ENCODE peak calls at places on chromosome 6, in nine cellular contexts. One of them, this sample, is unnamed.

GRCh38 chr6:170222498-170223471 is 68.1 kb downstream of the DLL1 start:
- DNase-seq in RPMI7951: peak; percentile 54
- DNase-seq in caudate nucleus: no peak
- DNase-seq in A673: no peak
- DNase-seq in cerebellum: peak; percentile 27
- DNase-seq in activated T-cell treated with anti-CD3 and anti-CD28 coated beads for 1 hour: no peak
- DNase-seq in stimulated activated CD4-positive, alpha-beta T cell treated with anti-CD3 and anti-CD28 coated beads, Interleukin-15, amount 100 ng/mL, for 24 hours: peak; percentile 10
- DNase-seq in activated CD4-positive, alpha-beta T cell treated with anti-CD3 and anti-CD28 coated beads, Interleukin-2, amount 50 U/mL, for 48 hours: no peak
- DNase-seq in COR-L47: peak; percentile 74
- DNase-seq in this sample: no peak

GRCh38 chr6:32854376-32855178 is 585 bp downstream of the PSMB9 start:
- DNase-seq in cerebellum: peak; percentile 23
- DNase-seq in A673: no peak
- DNase-seq in COR-L47: no peak
- DNase-seq in RPMI7951: peak; percentile 63
- DNase-seq in activated T-cell treated with anti-CD3 and anti-CD28 coated beads for 1 hour: peak; percentile 41
- DNase-seq in stimulated activated CD4-positive, alpha-beta T cell treated with anti-CD3 and anti-CD28 coated beads, Interleukin-15, amount 100 ng/mL, for 24 hours: peak; percentile 73
- DNase-seq in activated CD4-positive, alpha-beta T cell treated with anti-CD3 and anti-CD28 coated beads, Interleukin-2, amount 50 U/mL, for 48 hours: peak; percentile 59
- DNase-seq in caudate nucleus: no peak
- DNase-seq in this sample: peak; percentile 45

GRCh38 chr6:80132942-80133517 is 26.6 kb downstream of the BCKDHB start:
- DNase-seq in stimulated activated CD4-positive, alpha-beta T cell treated with anti-CD3 and anti-CD28 coated beads, Interleukin-15, amount 100 ng/mL, for 24 hours: peak; percentile 18
- DNase-seq in activated T-cell treated with anti-CD3 and anti-CD28 coated beads for 1 hour: peak; percentile 11
- DNase-seq in caudate nucleus: peak; percentile 75
- DNase-seq in COR-L47: peak; percentile 78
- DNase-seq in activated CD4-positive, alpha-beta T cell treated with anti-CD3 and anti-CD28 coated beads, Interleukin-2, amount 50 U/mL, for 48 hours: peak; percentile 15
- DNase-seq in A673: peak; percentile 87
- DNase-seq in cerebellum: peak; percentile 48
- DNase-seq in RPMI7951: peak; percentile 45
- DNase-seq in this sample: no peak

GRCh38 chr6:89471287-89471867 is 38.4 kb downstream of the ANKRD6 start:
- DNase-seq in caudate nucleus: no peak
- DNase-seq in RPMI7951: no peak
- DNase-seq in stimulated activated CD4-positive, alpha-beta T cell treated with anti-CD3 and anti-CD28 coated beads, Interleukin-15, amount 100 ng/mL, for 24 hours: no peak
- DNase-seq in cerebellum: no peak
- DNase-seq in activated CD4-positive, alpha-beta T cell treated with anti-CD3 and anti-CD28 coated beads, Interleukin-2, amount 50 U/mL, for 48 hours: no peak
- DNase-seq in COR-L47: no peak
- DNase-seq in A673: no peak
- DNase-seq in activated T-cell treated with anti-CD3 and anti-CD28 coated beads for 1 hour: no peak
- DNase-seq in this sample: no peak

GRCh38 chr6:151561238-151561637 is 67.4 kb downstream of the CCDC170 start:
- DNase-seq in COR-L47: no peak
- DNase-seq in RPMI7951: no peak
- DNase-seq in activated CD4-positive, alpha-beta T cell treated with anti-CD3 and anti-CD28 coated beads, Interleukin-2, amount 50 U/mL, for 48 hours: no peak
- DNase-seq in caudate nucleus: no peak
- DNase-seq in stimulated activated CD4-positive, alpha-beta T cell treated with anti-CD3 and anti-CD28 coated beads, Interleukin-15, amount 100 ng/mL, for 24 hours: no peak
- DNase-seq in A673: no peak
- DNase-seq in cerebellum: no peak
- DNase-seq in activated T-cell treated with anti-CD3 and anti-CD28 coated beads for 1 hour: no peak
- DNase-seq in this sample: no peak

GRCh38 chr6:7042654-7043545 is 64.9 kb upstream of the RREB1 start:
- DNase-seq in caudate nucleus: no peak
- DNase-seq in RPMI7951: no peak
- DNase-seq in A673: no peak
- DNase-seq in activated T-cell treated with anti-CD3 and anti-CD28 coated beads for 1 hour: no peak
- DNase-seq in COR-L47: no peak
- DNase-seq in cerebellum: no peak
- DNase-seq in stimulated activated CD4-positive, alpha-beta T cell treated with anti-CD3 and anti-CD28 coated beads, Interleukin-15, amount 100 ng/mL, for 24 hours: no peak
- DNase-seq in activated CD4-positive, alpha-beta T cell treated with anti-CD3 and anti-CD28 coated beads, Interleukin-2, amount 50 U/mL, for 48 hours: no peak
- DNase-seq in this sample: no peak

GRCh38 chr6:34423254-34423653 is 2.6 kb downstream of the RPS10 start:
- DNase-seq in cerebellum: no peak
- DNase-seq in COR-L47: no peak
- DNase-seq in RPMI7951: no peak
- DNase-seq in activated T-cell treated with anti-CD3 and anti-CD28 coated beads for 1 hour: no peak
- DNase-seq in caudate nucleus: no peak
- DNase-seq in activated CD4-positive, alpha-beta T cell treated with anti-CD3 and anti-CD28 coated beads, Interleukin-2, amount 50 U/mL, for 48 hours: no peak
- DNase-seq in stimulated activated CD4-positive, alpha-beta T cell treated with anti-CD3 and anti-CD28 coated beads, Interleukin-15, amount 100 ng/mL, for 24 hours: no peak
- DNase-seq in A673: peak; percentile 24
- DNase-seq in this sample: no peak

GRCh38 chr6:157227202-157228166 is 95.8 kb downstream of the TMEM242 start:
- DNase-seq in caudate nucleus: no peak
- DNase-seq in A673: peak; percentile 43
- DNase-seq in COR-L47: peak; percentile 12
- DNase-seq in stimulated activated CD4-positive, alpha-beta T cell treated with anti-CD3 and anti-CD28 coated beads, Interleukin-15, amount 100 ng/mL, for 24 hours: no peak
- DNase-seq in activated CD4-positive, alpha-beta T cell treated with anti-CD3 and anti-CD28 coated beads, Interleukin-2, amount 50 U/mL, for 48 hours: no peak
- DNase-seq in cerebellum: no peak
- DNase-seq in RPMI7951: no peak
- DNase-seq in activated T-cell treated with anti-CD3 and anti-CD28 coated beads for 1 hour: no peak
- DNase-seq in this sample: no peak

GRCh38 chr6:100906325-100906724 is 25.2 kb upstream of the ASCC3 start:
- DNase-seq in cerebellum: no peak
- DNase-seq in activated T-cell treated with anti-CD3 and anti-CD28 coated beads for 1 hour: no peak
- DNase-seq in activated CD4-positive, alpha-beta T cell treated with anti-CD3 and anti-CD28 coated beads, Interleukin-2, amount 50 U/mL, for 48 hours: no peak
- DNase-seq in COR-L47: no peak
- DNase-seq in stimulated activated CD4-positive, alpha-beta T cell treated with anti-CD3 and anti-CD28 coated beads, Interleukin-15, amount 100 ng/mL, for 24 hours: no peak
- DNase-seq in RPMI7951: no peak
- DNase-seq in caudate nucleus: no peak
- DNase-seq in A673: no peak
- DNase-seq in this sample: no peak

GRCh38 chr6:139533573-139534471 is 159.4 kb upstream of the CITED2 start:
- DNase-seq in caudate nucleus: no peak
- DNase-seq in activated T-cell treated with anti-CD3 and anti-CD28 coated beads for 1 hour: no peak
- DNase-seq in A673: peak; percentile 75
- DNase-seq in stimulated activated CD4-positive, alpha-beta T cell treated with anti-CD3 and anti-CD28 coated beads, Interleukin-15, amount 100 ng/mL, for 24 hours: no peak
- DNase-seq in RPMI7951: peak; percentile 83
- DNase-seq in COR-L47: no peak
- DNase-seq in cerebellum: no peak
- DNase-seq in activated CD4-positive, alpha-beta T cell treated with anti-CD3 and anti-CD28 coated beads, Interleukin-2, amount 50 U/mL, for 48 hours: no peak
- DNase-seq in this sample: no peak

This sample was measured in activated CD4-positive, CD25-positive, alpha-beta regulatory T cell treated with anti-CD3 and anti-CD28 coated beads, Interleukin-2, amount 50 U/mL, for 16 hours.